ENCODE peak calls at places on chromosomes 6 and 20, in six cellular contexts. F is foreskin fibroblast, R is IMR-90, S is left ventricle myocardium inferior, W is tibial artery, O is heart left ventricle. A is an unnamed sample.

GRCh38 chr6:16301511-16301910 is 63.1 kb downstream of the GMPR start:
- DNase-seq in R (no peak), O (no peak), S (no peak), F (no peak), W (peak), A (no peak)

GRCh38 chr20:51554538-51555165 is 12.1 kb upstream of the NFATC2 start:
- DNase-seq in S (no peak), W (no peak), O (no peak), F (peak), R (peak), A (no peak)

GRCh38 chr6:107493158-107494057 is 3.5 kb downstream of the SOBP start:
- DNase-seq in O (no peak), R (peak), W (no peak), F (peak), S (no peak), A (no peak)

GRCh38 chr6:24545691-24546090 is 50.9 kb downstream of the ALDH5A1 start:
- DNase-seq in F (no peak), S (no peak), W (no peak), R (no peak), O (no peak), A (no peak)

GRCh38 chr6:156587751-156588301 is 189.4 kb upstream of the ARID1B start:
- DNase-seq in R (no peak), W (no peak), S (no peak), O (no peak), F (no peak), A (no peak)

GRCh38 chr20:53736122-53736756 is 142.6 kb upstream of the ZNF217 start:
- DNase-seq in O (no peak), R (no peak), W (no peak), F (no peak), S (no peak), A (no peak)

GRCh38 chr6:142861711-142862110 is 83.3 kb downstream of the HIVEP2 start:
- DNase-seq in S (no peak), R (no peak), O (no peak), F (no peak), W (no peak), A (no peak)

GRCh38 chr6:130367767-130368166 is 1.9 kb downstream of the TMEM200A start:
- DNase-seq in W (no peak), O (no peak), S (no peak), R (no peak), F (no peak), A (no peak)

GRCh38 chr6:12356983-12357972 is 67.1 kb downstream of the EDN1 start:
- DNase-seq in F (peak), W (no peak), O (no peak), R (no peak), S (no peak), A (peak)

GRCh38 chr6:87068804-87069203 is 26.1 kb downstream of the CGA start:
- DNase-seq in F (no peak), S (no peak), R (no peak), W (no peak), O (no peak), A (no peak)

GRCh38 chr20:9617940-9618339 is 103.5 kb downstream of the LAMP5 start:
- DNase-seq in S (no peak), R (peak), O (no peak), F (peak), W (no peak), A (no peak)

GRCh38 chr6:108009894-108010293 is 51.9 kb upstream of the SEC63 start:
- DNase-seq in F (peak), R (no peak), O (no peak), S (no peak), W (no peak), A (no peak)

DNA sequence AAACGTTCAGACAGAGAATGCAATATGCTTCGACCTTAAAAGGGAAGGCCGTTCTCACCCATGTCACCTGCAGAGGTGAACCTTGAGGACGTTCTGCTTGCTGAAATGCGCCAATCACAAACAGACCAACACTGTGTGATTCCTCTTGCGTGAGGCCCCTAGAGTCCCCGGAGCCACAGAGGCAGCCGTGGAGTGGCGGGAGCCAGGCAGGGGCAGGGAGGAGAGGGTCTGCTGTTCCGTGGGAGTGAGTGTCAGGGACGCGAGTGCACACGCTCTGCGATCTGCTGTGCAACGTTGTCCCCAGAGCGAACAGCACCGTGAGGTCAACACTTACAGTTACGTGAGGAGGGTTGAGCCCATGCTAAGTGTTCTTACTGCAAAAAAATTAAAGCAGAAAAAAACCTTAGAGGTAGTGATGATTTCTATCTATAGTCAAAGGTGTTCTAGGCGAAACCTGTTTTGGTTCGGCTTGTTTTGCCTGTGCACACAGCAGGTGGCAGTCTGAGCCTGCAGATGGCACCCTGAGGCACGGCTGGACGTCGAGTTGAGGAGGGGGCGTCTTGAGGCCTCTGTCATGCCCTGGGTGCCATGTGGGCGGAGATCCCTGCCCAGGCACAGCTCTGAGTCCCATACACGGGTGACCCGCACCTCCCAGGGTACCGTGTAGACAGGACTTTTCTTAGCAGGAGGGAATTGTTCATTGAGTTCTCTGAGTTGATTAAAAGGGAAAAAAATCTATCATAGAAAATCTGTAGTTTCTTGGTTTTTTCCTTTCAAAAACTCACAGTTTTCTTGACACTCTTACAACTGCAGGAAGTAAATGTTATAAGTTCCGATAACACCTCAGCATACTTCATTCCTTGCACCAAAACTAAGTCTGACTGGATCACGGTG is 71.8 kb upstream of the FRMD1 start:
- DNase-seq in O (peak), W (peak), F (no peak), R (no peak), S (no peak), A (no peak)
- TF ChIP-seq CTCF in O (peak), W (peak), F (peak), R (no peak), S (peak), A (no peak)

DNA sequence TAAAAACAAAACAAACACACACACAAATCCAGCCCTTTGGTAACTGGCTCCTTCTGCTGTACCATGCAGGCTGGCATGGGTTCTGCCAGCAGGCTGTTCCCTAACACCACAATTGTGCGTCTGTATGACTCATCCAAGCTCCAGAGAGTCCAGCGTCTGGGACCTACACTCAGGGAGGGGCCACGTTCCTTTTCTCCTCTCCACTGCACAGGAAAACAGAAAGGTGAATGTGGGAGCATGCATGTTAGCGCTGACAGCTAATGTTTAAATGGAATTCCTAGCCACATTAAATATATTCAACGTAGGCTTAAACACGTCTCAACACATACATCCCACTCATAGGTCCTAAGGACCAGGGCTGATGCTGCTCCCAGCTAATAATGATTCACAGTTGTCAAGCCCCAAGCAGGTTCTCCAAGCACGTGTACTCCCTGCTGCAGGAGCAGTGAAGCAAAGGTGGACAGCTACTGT is 20.7 kb downstream of the MAP1LC3A start:
- DNase-seq in S (peak), R (peak), F (peak), O (peak), W (peak), A (no peak)
- TF ChIP-seq CTCF in S (peak), R (peak), F (peak), O (peak), W (peak), A (no peak)

GRCh38 chr6:18406955-18407738 is 20.0 kb downstream of the RNF144B start:
- DNase-seq in F (peak), S (no peak), R (no peak), O (no peak), W (no peak), A (no peak)
- TF ChIP-seq CTCF in F (no peak), S (no peak), R (no peak), O (no peak), W (no peak), A (no peak)

GRCh38 chr6:158499601-158500000 is 60.3 kb upstream of the TMEM181 start:
- DNase-seq in S (no peak), W (no peak), R (no peak), O (no peak), F (no peak), A (no peak)

GRCh38 chr6:158500016-158500735 is 59.7 kb upstream of the TMEM181 start:
- DNase-seq in W (no peak), S (no peak), O (no peak), R (peak), F (peak), A (no peak)

GRCh38 chr6:158498362-158498761 is 61.5 kb upstream of the TMEM181 start:
- DNase-seq in F (no peak), O (no peak), W (no peak), S (no peak), R (no peak), A (no peak)

GRCh38 chr6:158497620-158498019 is 62.3 kb upstream of the TMEM181 start:
- DNase-seq in O (no peak), W (no peak), R (no peak), F (no peak), S (no peak), A (no peak)

GRCh38 chr6:158496700-158497099 is 63.2 kb upstream of the TMEM181 start:
- DNase-seq in F (no peak), S (no peak), W (no peak), R (no peak), O (no peak), A (no peak)
- TF ChIP-seq CTCF in F (no peak), S (no peak), W (no peak), R (no peak), O (no peak), A (no peak)

DNA sequence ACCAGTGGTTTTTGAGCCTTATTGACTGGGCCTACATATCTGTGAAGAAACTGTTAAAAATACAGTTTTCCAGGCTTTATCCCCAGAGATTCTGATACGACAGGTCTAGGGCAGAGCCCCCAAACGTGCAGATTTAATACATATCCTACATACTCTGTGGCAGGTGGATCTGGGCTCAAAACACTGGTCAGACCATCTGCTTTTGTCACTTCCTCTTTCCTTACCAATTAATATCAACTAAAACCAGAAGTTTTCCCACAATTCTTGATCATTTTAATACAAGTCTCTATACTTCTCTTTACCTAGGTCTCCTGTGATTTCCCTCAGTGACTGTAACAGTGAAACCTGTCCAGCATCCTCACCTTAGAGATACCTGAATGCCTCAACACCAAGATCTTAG is 108.8 kb downstream of the PREP start:
- DNase-seq in O (no peak), S (no peak), R (no peak), F (no peak), W (no peak), A (no peak)
- TF ChIP-seq CTCF in O (no peak), S (no peak), R (no peak), F (no peak), W (no peak), A (no peak)

DNA sequence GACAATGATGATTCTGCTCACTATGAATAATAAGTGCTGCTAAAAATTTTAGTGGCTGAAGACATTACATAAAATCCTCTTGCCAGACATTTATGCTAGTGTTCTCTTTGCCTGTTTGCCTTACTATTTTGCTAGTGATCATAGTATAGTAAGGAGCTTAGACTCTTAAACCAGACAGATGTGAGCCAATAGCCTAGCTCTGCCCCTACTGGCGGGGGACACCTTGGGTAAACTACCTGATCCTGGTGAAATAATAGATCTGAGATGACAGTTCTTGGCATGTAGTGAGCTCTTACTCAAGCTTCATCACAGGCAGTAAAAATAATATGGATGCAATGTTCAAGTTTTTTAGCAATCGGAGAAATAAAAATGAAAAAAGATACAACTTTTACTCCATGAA is 18.8 kb downstream of the ENPP3 start:
- DNase-seq in O (no peak), S (no peak), F (no peak), W (no peak), R (no peak), A (no peak)
- TF ChIP-seq CTCF in O (no peak), S (no peak), F (no peak), W (no peak), R (no peak), A (no peak)

GRCh38 chr6:32096087-32096393 is 13.1 kb downstream of the TNXB start:
- DNase-seq in O (no peak), W (no peak), S (no peak), R (no peak), F (no peak), A (no peak)

GRCh38 chr6:32092760-32093497 is 16.2 kb downstream of the TNXB start:
- DNase-seq in F (peak), O (no peak), S (no peak), R (peak), W (peak), A (no peak)

GRCh38 chr6:32096394-32097258 is 12.5 kb downstream of the TNXB start:
- DNase-seq in S (no peak), O (no peak), R (no peak), W (no peak), F (no peak), A (no peak)

DNA sequence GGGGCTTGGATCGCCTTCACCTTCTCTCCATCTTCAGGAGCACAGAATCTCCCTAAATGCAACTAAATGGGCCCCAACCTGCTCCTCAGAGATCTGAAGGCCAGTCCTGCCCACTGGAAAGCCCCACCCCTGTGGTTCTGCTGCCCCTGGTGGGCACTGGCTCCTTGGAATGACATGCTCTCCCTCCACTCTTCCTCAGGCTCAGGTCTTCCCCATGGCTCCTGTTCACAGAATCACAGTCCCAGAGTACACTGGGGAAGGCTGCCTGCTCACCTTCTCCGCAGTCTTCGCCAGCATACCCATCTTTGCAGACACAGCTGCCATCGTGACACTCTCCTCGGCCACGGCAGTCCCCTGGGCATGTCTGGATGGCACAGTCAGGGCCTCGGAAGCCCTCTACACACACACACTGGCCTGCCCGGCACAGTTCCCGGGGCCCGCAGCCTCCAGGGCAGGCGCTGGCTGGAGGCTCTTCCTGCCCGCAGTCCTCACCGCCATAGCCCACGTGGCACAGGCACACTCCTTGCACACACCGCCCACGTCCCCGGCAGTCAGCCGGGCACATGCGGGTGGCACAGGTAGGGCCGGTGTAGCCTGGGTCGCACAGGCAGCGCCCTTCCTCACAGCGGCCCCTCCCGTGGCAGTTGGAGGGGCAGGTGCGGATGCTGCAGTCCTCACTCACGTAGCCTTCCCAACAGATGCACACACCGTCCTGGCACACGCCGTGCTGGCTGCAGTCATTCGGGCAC is 13.6 kb downstream of the TNXB start:
- DNase-seq in F (no peak), R (no peak), W (no peak), S (no peak), O (no peak), A (no peak)
- TF ChIP-seq CTCF in F (no peak), R (no peak), W (no peak), S (no peak), O (no peak), A (no peak)